ENCODE peak calls at places on chromosomes 6 and 20, in six cellular contexts. H is sigmoid colon, D is uterus, C is adrenal gland, I is tibial nerve, K is A549. N is an unnamed sample.

GRCh38 chr20:29878281-29878741 is 1379.2 kb upstream of the DEFB115 start:
- DNase-seq in I (no peak), D (no peak), C (no peak), H (peak), K (peak), N (no peak)

GRCh38 chr20:52971498-52972189 is 514 bp upstream of the TSHZ2 start:
- DNase-seq in K (no peak), C (no peak), D (no peak), H (no peak), I (no peak), N (no peak)

GRCh38 chr6:166512567-166512966 is 73.9 kb downstream of the RAMACL start:
- DNase-seq in H (no peak), K (no peak), C (no peak), D (no peak), I (no peak), N (no peak)

GRCh38 chr6:28252507-28252975 is 472 bp upstream of the ZKSCAN4 start:
- DNase-seq in C (no peak), K (no peak), I (no peak), D (no peak), H (no peak), N (no peak)

GRCh38 chr6:52108128-52108527 is 20.7 kb upstream of the PKHD1 start:
- DNase-seq in I (no peak), K (no peak), H (no peak), D (no peak), C (no peak), N (no peak)

GRCh38 chr6:166402582-166403277 is 20.0 kb upstream of the MPC1 start:
- DNase-seq in K (no peak), C (no peak), H (no peak), I (no peak), D (no peak), N (no peak)

GRCh38 chr6:169638915-169639314 is 62.9 kb downstream of the WDR27 start:
- DNase-seq in C (no peak), H (no peak), I (no peak), D (no peak), K (no peak), N (no peak)

GRCh38 chr6:29510746-29511300 is 23.1 kb upstream of the MAS1L start:
- DNase-seq in D (no peak), H (no peak), C (no peak), I (no peak), K (no peak), N (no peak)

GRCh38 chr6:20891161-20891560 is 356.9 kb downstream of the CDKAL1 start:
- DNase-seq in H (no peak), I (no peak), C (no peak), D (no peak), K (no peak), N (no peak)

GRCh38 chr6:106527111-106527510 is 102.2 kb downstream of the RTN4IP1 start:
- DNase-seq in I (no peak), D (no peak), H (no peak), K (no peak), C (no peak), N (no peak)

GRCh38 chr6:40852667-40853383 is 186.2 kb downstream of the UNC5CL start:
- DNase-seq in I (no peak), D (no peak), K (no peak), H (no peak), C (no peak), N (no peak)

GRCh38 chr6:45509426-45509825 is 131.7 kb upstream of the SUPT3H start:
- DNase-seq in K (no peak), I (no peak), C (no peak), D (no peak), H (no peak), N (no peak)

GRCh38 chr20:35303735-35304431 is 11.7 kb upstream of the FAM83C start:
- DNase-seq in I (peak), C (peak), H (peak), D (peak), K (peak), N (peak)

GRCh38 chr20:17771206-17772004 is 71.6 kb downstream of the BANF2 start:
- DNase-seq in D (no peak), K (no peak), I (no peak), C (no peak), H (no peak), N (no peak)

GRCh38 chr6:54893818-54894217 is 47.2 kb downstream of the FAM83B start:
- DNase-seq in C (no peak), I (no peak), H (no peak), K (no peak), D (no peak), N (no peak)

GRCh38 chr20:4069741-4070140 is 54.4 kb upstream of the RNF24 start:
- DNase-seq in I (no peak), H (no peak), D (no peak), C (no peak), K (no peak), N (no peak)

GRCh38 chr20:50274570-50275430 is 84.2 kb downstream of the CEBPB start:
- DNase-seq in I (peak), C (peak), D (no peak), K (no peak), H (peak), N (peak)

GRCh38 chr20:42494290-42494689 is 695.4 kb downstream of the PTPRT start:
- DNase-seq in C (no peak), D (no peak), H (no peak), I (no peak), K (no peak), N (no peak)

GRCh38 chr6:160137130-160137988 is 15.7 kb downstream of the SLC22A1 start:
- DNase-seq in K (no peak), D (no peak), I (no peak), H (no peak), C (no peak), N (no peak)

GRCh38 chr6:41577865-41578713 is 31.9 kb downstream of the FOXP4 start:
- DNase-seq in I (no peak), K (no peak), C (no peak), D (no peak), H (no peak), N (no peak)

GRCh38 chr6:147117580-147117979 is 86.6 kb upstream of the STXBP5 start:
- DNase-seq in I (no peak), D (no peak), H (no peak), C (no peak), K (no peak), N (no peak)

GRCh38 chr6:90098025-90098474 is 198.6 kb downstream of the BACH2 start:
- DNase-seq in D (peak), C (peak), H (peak), K (no peak), I (peak), N (peak)

GRCh38 chr6:49551126-49551865 is 828 bp downstream of the C6orf141 start:
- DNase-seq in H (no peak), K (peak), D (no peak), C (no peak), I (no peak), N (no peak)

GRCh38 chr6:20693466-20694063 is 159.3 kb downstream of the CDKAL1 start:
- DNase-seq in H (no peak), K (no peak), C (peak), D (no peak), I (no peak), N (no peak)

GRCh38 chr20:10802201-10802600 is 128.4 kb upstream of the JAG1 start:
- DNase-seq in K (no peak), I (no peak), D (no peak), C (no peak), H (no peak), N (no peak)

GRCh38 chr6:158388727-158389126 is 76.5 kb downstream of the TULP4 start:
- DNase-seq in D (no peak), I (no peak), H (no peak), K (no peak), C (no peak), N (no peak)
- TF ChIP-seq CTCF in D (no peak), I (no peak), H (no peak), K (no peak), C (no peak), N (no peak)

GRCh38 chr20:32972181-32973076 is 31.8 kb downstream of the SUN5 start:
- DNase-seq in K (no peak), D (no peak), C (no peak), H (peak), I (no peak), N (no peak)
- TF ChIP-seq POLR2A in K (no peak), D (no peak), C (no peak), H (no peak), I (no peak), N (no peak)

GRCh38 chr6:156897907-156898531 is 120.8 kb downstream of the ARID1B start:
- DNase-seq in D (no peak), I (no peak), C (no peak), H (no peak), K (no peak), N (no peak)
- H3K27ac ChIP-seq in D (no peak), I (no peak), C (no peak), H (no peak), K (no peak), N (no peak)

DNA sequence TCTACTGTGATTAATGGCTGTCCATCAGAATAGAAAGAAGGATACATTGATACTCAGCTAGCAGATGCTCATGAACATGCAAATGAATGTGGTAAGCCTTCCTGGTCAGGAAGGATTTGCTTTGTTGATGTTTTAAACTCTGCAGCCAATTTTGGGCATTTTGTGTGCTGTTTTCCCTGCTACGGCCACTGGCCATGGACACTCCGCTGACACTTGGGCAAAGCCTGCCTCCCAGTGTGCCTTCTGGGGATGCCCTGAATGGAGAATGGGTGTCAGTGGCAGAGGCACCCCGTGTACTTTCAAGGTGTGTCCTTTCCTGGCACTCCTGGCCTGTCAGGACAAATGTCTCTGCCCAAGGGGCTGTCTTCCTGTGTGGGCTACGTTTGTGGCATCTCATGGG is 113.1 kb downstream of the SOBP start:
- DNase-seq in H (no peak), D (no peak), I (no peak), C (no peak), K (no peak), N (no peak)
- TF ChIP-seq CTCF in H (no peak), D (no peak), I (no peak), C (no peak), K (no peak), N (no peak)

DNA sequence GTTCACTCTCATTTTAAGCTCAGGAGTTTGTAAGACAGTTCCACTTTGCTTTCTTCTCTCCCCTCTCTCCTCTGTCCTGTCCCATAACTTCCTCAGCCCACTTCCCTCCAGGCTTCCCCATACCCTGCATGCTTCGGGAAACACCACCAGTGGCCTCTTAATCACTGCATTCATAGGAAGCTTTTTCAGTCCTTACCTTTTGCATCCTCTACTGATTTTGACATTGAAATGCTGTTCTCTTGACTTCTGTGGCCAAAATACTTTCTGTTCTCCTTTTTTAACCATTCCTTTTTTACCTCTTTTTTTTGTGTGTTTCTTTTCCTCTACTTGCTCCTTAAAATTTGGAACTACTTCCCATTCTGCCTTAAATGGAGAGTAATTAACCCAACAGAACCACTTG is 69.7 kb downstream of the HIVEP1 start:
- DNase-seq in C (no peak), I (no peak), D (no peak), K (no peak), H (no peak), N (no peak)
- TF ChIP-seq POLR2A in C (no peak), I (no peak), D (no peak), K (no peak), H (no peak), N (no peak)

DNA sequence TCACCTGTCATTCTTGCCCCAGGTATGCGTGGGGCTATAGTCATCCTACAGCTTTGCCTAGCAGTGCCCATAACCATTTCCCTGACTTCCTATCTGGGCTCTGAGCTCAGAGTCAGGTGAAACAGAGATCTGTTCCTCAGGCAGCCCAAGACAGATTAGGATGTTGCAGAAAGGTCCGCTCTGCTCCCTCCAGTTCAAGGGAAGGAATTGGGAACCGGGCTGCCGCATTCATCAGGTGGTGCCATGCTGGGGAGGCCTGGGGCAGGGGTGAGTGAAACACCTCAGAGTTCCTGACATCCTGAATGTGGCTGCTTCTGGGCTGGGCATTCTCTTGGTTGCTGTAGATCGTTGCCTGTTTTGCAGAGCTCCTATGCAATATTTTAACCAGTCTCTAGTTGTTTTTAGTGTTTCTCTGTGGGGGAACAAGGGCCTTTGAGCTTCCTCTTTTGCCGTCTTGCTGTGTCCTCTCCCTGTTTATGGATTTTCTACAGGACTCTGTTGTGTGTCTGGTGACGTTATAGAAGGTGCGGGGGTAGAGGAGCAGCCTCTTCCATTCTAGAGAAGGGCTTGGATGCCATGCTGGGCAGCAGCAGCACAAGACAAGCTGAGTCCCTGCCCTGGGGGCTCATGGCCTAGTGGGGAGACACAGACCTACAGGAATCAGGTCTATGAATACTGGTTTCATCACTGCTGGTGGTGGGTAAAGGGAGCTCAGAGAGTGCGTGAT is 9.2 kb downstream of the ENTPD6 start:
- DNase-seq in K (no peak), H (no peak), I (no peak), C (no peak), D (no peak), N (no peak)
- H3K27ac ChIP-seq in K (no peak), H (peak), I (peak), C (no peak), D (no peak), N (peak)

DNA sequence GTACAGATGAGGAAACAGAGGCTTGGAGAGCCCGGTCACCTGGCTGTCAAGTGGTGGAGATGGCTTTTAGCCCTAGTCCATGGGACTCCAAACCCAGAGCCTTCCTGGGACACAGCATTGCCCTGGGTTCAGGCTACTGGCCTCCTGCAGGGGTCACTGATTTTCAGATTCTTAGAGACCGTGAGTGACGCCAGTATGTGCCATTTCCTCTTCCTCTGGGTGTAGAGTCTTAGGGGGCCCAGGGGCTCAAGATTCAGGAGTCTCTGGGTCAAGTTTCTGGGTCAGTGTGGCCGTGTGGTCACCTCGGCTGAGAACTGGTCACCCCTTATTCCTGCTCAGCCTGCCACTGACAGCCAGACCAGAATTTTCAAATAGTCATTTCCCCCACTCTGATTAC is 574 bp downstream of the ARHGAP40 start:
- DNase-seq in C (no peak), D (no peak), I (no peak), H (no peak), K (no peak), N (no peak)
- TF ChIP-seq CTCF in C (no peak), D (no peak), I (no peak), H (no peak), K (no peak), N (no peak)

GRCh38 chr20:48317578-48317977 is 510.2 kb downstream of the PREX1 start:
- DNase-seq in D (no peak), C (no peak), K (no peak), H (no peak), I (no peak), N (no peak)
- TF ChIP-seq POLR2A in D (no peak), C (no peak), K (no peak), H (no peak), I (no peak), N (no peak)

GRCh38 chr6:2589171-2589661 is 161.5 kb downstream of the MYLK4 start:
- DNase-seq in H (no peak), C (no peak), D (no peak), I (no peak), K (no peak), N (no peak)
- H3K27ac ChIP-seq in H (no peak), C (no peak), D (no peak), I (no peak), K (no peak), N (no peak)

GRCh38 chr20:33130553-33130952 is 37.4 kb upstream of the BPIFA2 start:
- DNase-seq in H (no peak), D (no peak), I (no peak), K (no peak), C (no peak), N (no peak)

GRCh38 chr20:33127422-33128097 is 40.4 kb upstream of the BPIFA2 start:
- DNase-seq in I (no peak), C (no peak), H (no peak), D (no peak), K (no peak), N (no peak)

GRCh38 chr20:33124261-33124660 is 43.7 kb upstream of the BPIFA2 start:
- DNase-seq in D (no peak), H (no peak), C (no peak), K (no peak), I (no peak), N (no peak)

GRCh38 chr20:33124994-33125393 is 43.0 kb upstream of the BPIFA2 start:
- DNase-seq in D (no peak), I (no peak), H (no peak), K (no peak), C (no peak), N (no peak)

DNA sequence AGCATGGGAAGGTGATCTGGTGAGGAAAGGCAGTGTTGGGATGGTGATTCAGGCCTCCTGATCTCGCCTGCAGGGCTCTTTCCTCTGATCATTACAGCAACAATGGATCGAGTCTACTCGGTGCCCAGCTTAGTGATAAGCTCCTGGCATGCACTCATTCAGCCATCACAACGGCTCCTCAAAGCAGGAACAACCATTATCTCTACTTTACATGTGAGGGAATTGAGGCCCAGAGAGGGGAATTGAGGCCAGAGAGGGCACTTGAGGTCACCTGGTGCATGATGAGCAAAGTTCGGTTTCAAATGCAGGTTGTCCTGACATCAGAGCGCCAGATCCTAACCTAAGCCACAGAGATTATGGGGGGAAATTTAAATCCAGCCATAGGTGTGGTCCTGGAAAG is 42.0 kb upstream of the BPIFA2 start:
- DNase-seq in I (no peak), D (no peak), H (no peak), K (no peak), C (no peak), N (no peak)
- TF ChIP-seq CTCF in I (no peak), D (no peak), H (no peak), K (no peak), C (no peak), N (no peak)

N was measured in heart left ventricle.